ENCODE peak calls at places on chromosomes 13 and 19, in four cellular contexts. One of them, this sample, is unnamed.

GRCh38 chr13:47611664-47612288 is 389.3 kb downstream of the SUCLA2 start:
- DNase-seq in right lobe of liver: no peak
- DNase-seq in NCI-H82: no peak
- DNase-seq in HFFc6: no peak
- DNase-seq in this sample: no peak

GRCh38 chr13:112837371-112838037 is 131.5 kb upstream of the MCF2L start:
- DNase-seq in right lobe of liver: no peak
- DNase-seq in NCI-H82: no peak
- DNase-seq in HFFc6: no peak
- DNase-seq in this sample: no peak

GRCh38 chr19:35155441-35155840 is 906 bp downstream of the FXYD5 start:
- DNase-seq in right lobe of liver: no peak
- DNase-seq in NCI-H82: no peak
- DNase-seq in HFFc6: no peak
- DNase-seq in this sample: no peak

GRCh38 chr19:41302624-41303351 is 7.2 kb upstream of the CCDC97 start:
- DNase-seq in right lobe of liver: no peak
- DNase-seq in NCI-H82: no peak
- DNase-seq in HFFc6: no peak
- DNase-seq in this sample: peak

GRCh38 chr13:92948034-92948433 is 278.6 kb upstream of the GPC6 start:
- DNase-seq in right lobe of liver: no peak
- DNase-seq in NCI-H82: no peak
- DNase-seq in HFFc6: no peak
- DNase-seq in this sample: no peak

GRCh38 chr13:49374585-49375290 is 69.1 kb downstream of the CAB39L start:
- DNase-seq in right lobe of liver: no peak
- DNase-seq in NCI-H82: no peak
- DNase-seq in HFFc6: peak
- DNase-seq in this sample: no peak

GRCh38 chr13:40777166-40777956 is 6.4 kb upstream of the MRPS31 start:
- DNase-seq in right lobe of liver: no peak
- DNase-seq in NCI-H82: peak
- DNase-seq in HFFc6: peak
- DNase-seq in this sample: peak

GRCh38 chr19:35995655-35995993 is 636 bp downstream of the SDHAF1 start:
- DNase-seq in right lobe of liver: peak
- DNase-seq in NCI-H82: peak
- DNase-seq in HFFc6: no peak
- DNase-seq in this sample: no peak

GRCh38 chr13:95509521-95510315 is 42.8 kb upstream of the CLDN10 start:
- DNase-seq in right lobe of liver: no peak
- DNase-seq in NCI-H82: no peak
- DNase-seq in HFFc6: peak
- DNase-seq in this sample: no peak

GRCh38 chr13:59494560-59494970 is 669.2 kb downstream of the DIAPH3 start:
- DNase-seq in right lobe of liver: no peak
- DNase-seq in NCI-H82: no peak
- DNase-seq in HFFc6: no peak
- DNase-seq in this sample: no peak

GRCh38 chr19:55382522-55383054 is 1.5 kb downstream of the TMEM238 start:
- DNase-seq in right lobe of liver: no peak
- DNase-seq in NCI-H82: no peak
- DNase-seq in HFFc6: no peak
- DNase-seq in this sample: no peak

GRCh38 chr13:40494513-40494912 is 171.9 kb downstream of the FOXO1 start:
- DNase-seq in right lobe of liver: no peak
- DNase-seq in NCI-H82: no peak
- DNase-seq in HFFc6: no peak
- DNase-seq in this sample: no peak

GRCh38 chr19:38287604-38288003 is 16.4 kb upstream of the C19orf33 start:
- DNase-seq in right lobe of liver: no peak
- DNase-seq in NCI-H82: no peak
- DNase-seq in HFFc6: no peak
- DNase-seq in this sample: no peak

GRCh38 chr13:23463631-23464030 is 30.1 kb upstream of the SACS start:
- DNase-seq in right lobe of liver: no peak
- DNase-seq in NCI-H82: no peak
- DNase-seq in HFFc6: peak
- DNase-seq in this sample: no peak

GRCh38 chr19:17777840-17778620 is 16.9 kb upstream of the B3GNT3 start:
- DNase-seq in right lobe of liver: peak
- DNase-seq in NCI-H82: peak
- DNase-seq in HFFc6: peak
- DNase-seq in this sample: no peak

GRCh38 chr19:32450217-32450616 is 44.6 kb downstream of the DPY19L3 start:
- DNase-seq in right lobe of liver: no peak
- DNase-seq in NCI-H82: no peak
- DNase-seq in HFFc6: no peak
- DNase-seq in this sample: no peak

GRCh38 chr13:32262165-32262564 is 53.0 kb downstream of the ZAR1L start:
- DNase-seq in right lobe of liver: no peak
- DNase-seq in NCI-H82: no peak
- DNase-seq in HFFc6: peak
- DNase-seq in this sample: no peak

GRCh38 chr13:109781384-109782065 is 4.9 kb downstream of the IRS2 start:
- DNase-seq in right lobe of liver: peak
- DNase-seq in NCI-H82: peak
- DNase-seq in HFFc6: no peak
- DNase-seq in this sample: no peak

GRCh38 chr19:6509118-6509971 is 7.2 kb upstream of the TUBB4A start:
- DNase-seq in right lobe of liver: peak
- DNase-seq in NCI-H82: no peak
- DNase-seq in HFFc6: no peak
- DNase-seq in this sample: no peak

GRCh38 chr19:15101479-15102082 is 5.6 kb upstream of the SYDE1 start:
- DNase-seq in right lobe of liver: no peak
- DNase-seq in NCI-H82: peak
- DNase-seq in HFFc6: peak
- DNase-seq in this sample: peak

GRCh38 chr13:42990147-42990990 is 1.7 kb downstream of the EPSTI1 start:
- DNase-seq in right lobe of liver: no peak
- DNase-seq in NCI-H82: peak
- DNase-seq in HFFc6: no peak
- DNase-seq in this sample: no peak

GRCh38 chr13:110257408-110257807 is 49.5 kb downstream of the COL4A1 start:
- DNase-seq in right lobe of liver: no peak
- DNase-seq in NCI-H82: no peak
- DNase-seq in HFFc6: no peak
- DNase-seq in this sample: no peak

GRCh38 chr13:98975822-98976261 is 2.0 kb downstream of the DOCK9 start:
- DNase-seq in right lobe of liver: no peak
- DNase-seq in NCI-H82: no peak
- DNase-seq in HFFc6: no peak
- DNase-seq in this sample: no peak

GRCh38 chr13:104962411-104962810 is 1573.1 kb downstream of the EFNB2 start:
- DNase-seq in right lobe of liver: no peak
- DNase-seq in NCI-H82: no peak
- DNase-seq in HFFc6: no peak
- DNase-seq in this sample: no peak

GRCh38 chr19:46295401-46296308 is 1.2 kb upstream of the HIF3A start:
- DNase-seq in right lobe of liver: no peak
- DNase-seq in NCI-H82: peak
- DNase-seq in HFFc6: no peak
- DNase-seq in this sample: no peak

GRCh38 chr19:57305056-57305455 is 15.2 kb upstream of the ZNF543 start:
- DNase-seq in right lobe of liver: no peak
- DNase-seq in NCI-H82: no peak
- DNase-seq in HFFc6: no peak
- DNase-seq in this sample: no peak

GRCh38 chr13:20940083-20940482 is 37.5 kb upstream of the XPO4 start:
- DNase-seq in right lobe of liver: no peak
- DNase-seq in NCI-H82: no peak
- DNase-seq in HFFc6: peak
- DNase-seq in this sample: no peak

GRCh38 chr19:29115181-29115580 is 97.8 kb downstream of the UQCRFS1 start:
- DNase-seq in right lobe of liver: no peak
- DNase-seq in NCI-H82: no peak
- DNase-seq in HFFc6: no peak
- DNase-seq in this sample: no peak

GRCh38 chr19:45955905-45956608 is 17.6 kb downstream of the NOVA2 start:
- DNase-seq in right lobe of liver: no peak
- DNase-seq in NCI-H82: no peak
- DNase-seq in HFFc6: no peak
- DNase-seq in this sample: no peak

GRCh38 chr19:30391554-30392551 is 19.7 kb downstream of the ZNF536 start:
- DNase-seq in right lobe of liver: no peak
- DNase-seq in NCI-H82: peak
- DNase-seq in HFFc6: no peak
- DNase-seq in this sample: no peak

GRCh38 chr19:1076951-1077350 is 10.0 kb downstream of the ARHGAP45 start:
- DNase-seq in right lobe of liver: peak
- DNase-seq in NCI-H82: no peak
- DNase-seq in HFFc6: no peak
- DNase-seq in this sample: peak

GRCh38 chr13:94268661-94269060 is 210.8 kb downstream of the DCT start:
- DNase-seq in right lobe of liver: no peak
- DNase-seq in NCI-H82: no peak
- DNase-seq in HFFc6: no peak
- DNase-seq in this sample: no peak

GRCh38 chr13:51769455-51770127 is 34.4 kb downstream of the DHRS12 start:
- DNase-seq in right lobe of liver: no peak
- DNase-seq in NCI-H82: no peak
- DNase-seq in HFFc6: no peak
- DNase-seq in this sample: no peak

GRCh38 chr19:18762125-18763023 is 28.7 kb downstream of the COMP start:
- DNase-seq in right lobe of liver: peak
- DNase-seq in NCI-H82: peak
- DNase-seq in HFFc6: no peak
- DNase-seq in this sample: no peak

GRCh38 chr19:46979103-46979769 is 40.4 kb upstream of the NPAS1 start:
- DNase-seq in right lobe of liver: no peak
- DNase-seq in NCI-H82: peak
- DNase-seq in HFFc6: no peak
- DNase-seq in this sample: no peak

GRCh38 chr13:80341771-80342271 is 895 bp upstream of the SPRY2 start:
- DNase-seq in right lobe of liver: peak
- DNase-seq in NCI-H82: peak
- DNase-seq in HFFc6: no peak
- DNase-seq in this sample: no peak